ENCODE peak calls at places on chromosomes 3 and 15, in seven cellular contexts. Q, S, J, U, L, T and R are unnamed samples.

GRCh38 chr3:129226374-129226773 is 23.0 kb upstream of the COPG1 start:
- DNase-seq in Q (peak; percentile 72), S (peak; percentile 59), J (no peak), U (no peak), L (peak; percentile 41), T (no peak), R (no peak)

GRCh38 chr3:64586977-64587376 is 100.8 kb downstream of the ADAMTS9 start:
- DNase-seq in Q (no peak), S (no peak), J (no peak), U (no peak), L (no peak), T (no peak), R (no peak)

GRCh38 chr3:52277972-52278509 is 408 bp downstream of the WDR82 start:
- DNase-seq in Q (no peak), S (no peak), J (peak; percentile 67), U (no peak), L (peak; percentile 72), T (no peak), R (no peak)

GRCh38 chr3:142808103-142808917 is 80.6 kb downstream of the PCOLCE2 start:
- DNase-seq in Q (no peak), S (no peak), J (no peak), U (no peak), L (no peak), T (no peak), R (no peak)

GRCh38 chr15:74817370-74817737 is 4.7 kb downstream of the LMAN1L start:
- DNase-seq in Q (peak; percentile 43), S (no peak), J (no peak), U (no peak), L (no peak), T (no peak), R (no peak)

GRCh38 chr3:136042608-136043221 is 77.2 kb downstream of the PPP2R3A start:
- DNase-seq in Q (peak; percentile 41), S (no peak), J (no peak), U (peak; percentile 19), L (no peak), T (no peak), R (no peak)

GRCh38 chr3:38455639-38456430 is 2.1 kb downstream of the ACVR2B start:
- DNase-seq in Q (peak; percentile 32), S (no peak), J (no peak), U (no peak), L (no peak), T (no peak), R (no peak)

GRCh38 chr3:129343643-129344360 is 65.1 kb downstream of the HMCES start:
- DNase-seq in Q (no peak), S (no peak), J (peak; percentile 19), U (peak; percentile 71), L (peak; percentile 51), T (peak; percentile 50), R (no peak)

GRCh38 chr15:71146597-71146996 is 31.3 kb downstream of the THSD4 start:
- DNase-seq in Q (no peak), S (no peak), J (no peak), U (no peak), L (no peak), T (no peak), R (no peak)

GRCh38 chr3:53234841-53235232 is 21.0 kb downstream of the TKT start:
- DNase-seq in Q (no peak), S (no peak), J (no peak), U (no peak), L (no peak), T (no peak), R (no peak)

GRCh38 chr3:153072856-153073255 is 89.2 kb upstream of the RAP2B start:
- DNase-seq in Q (no peak), S (no peak), J (no peak), U (no peak), L (no peak), T (no peak), R (no peak)

GRCh38 chr3:42053476-42053875 is 37.7 kb upstream of the TRAK1 start:
- DNase-seq in Q (peak; percentile 58), S (no peak), J (no peak), U (no peak), L (peak; percentile 38), T (no peak), R (no peak)

GRCh38 chr15:37253877-37254276 is 153.5 kb upstream of the MEIS2 start:
- DNase-seq in Q (no peak), S (no peak), J (no peak), U (no peak), L (no peak), T (no peak), R (no peak)

GRCh38 chr3:178343433-178344038 is 192.7 kb upstream of the KCNMB2 start:
- DNase-seq in Q (no peak), S (no peak), J (no peak), U (no peak), L (no peak), T (no peak), R (no peak)

GRCh38 chr3:186427627-186428026 is 65.6 kb upstream of the DGKG start:
- DNase-seq in Q (peak; percentile 52), S (no peak), J (no peak), U (no peak), L (no peak), T (no peak), R (no peak)

GRCh38 chr3:122931636-122932035 is 95.9 kb downstream of the SEMA5B start:
- DNase-seq in Q (no peak), S (no peak), J (no peak), U (no peak), L (no peak), T (no peak), R (no peak)

GRCh38 chr15:81567924-81568323 is 193.9 kb upstream of the TMC3 start:
- DNase-seq in Q (no peak), S (no peak), J (no peak), U (no peak), L (no peak), T (no peak), R (no peak)

GRCh38 chr3:56902468-56903159 is 100.9 kb upstream of the ARHGEF3 start:
- DNase-seq in Q (no peak), S (no peak), J (no peak), U (no peak), L (no peak), T (no peak), R (no peak)

GRCh38 chr3:101695779-101696372 is 9.4 kb upstream of the RPL24 start:
- DNase-seq in Q (peak; percentile 65), S (no peak), J (peak; percentile 56), U (no peak), L (peak; percentile 23), T (no peak), R (no peak)